ENCODE peak calls at places on chromosomes 6 and 20, in six cellular contexts. T, C, F, Q, Z and G are unnamed samples.

GRCh38 chr6:105501945-105502344 is 99.1 kb upstream of the PREP start:
- DNase-seq in T (no peak), C (no peak), F (no peak), Q (peak), Z (no peak), G (no peak)

GRCh38 chr6:170298688-170299087 is 7.8 kb upstream of the DLL1 start:
- DNase-seq in T (no peak), C (no peak), F (no peak), Q (no peak), Z (no peak), G (no peak)

GRCh38 chr6:30615958-30616810 is 859 bp downstream of the PPP1R10 start:
- DNase-seq in T (peak), C (peak), F (no peak), Q (peak), Z (peak), G (peak)

GRCh38 chr20:57374931-57375651 is 16.1 kb upstream of the RBM38 start:
- DNase-seq in T (no peak), C (peak), F (no peak), Q (no peak), Z (no peak), G (no peak)

GRCh38 chr6:16136086-16136485 is 7.2 kb downstream of the MYLIP start:
- DNase-seq in T (no peak), C (no peak), F (no peak), Q (no peak), Z (no peak), G (no peak)

GRCh38 chr6:135269399-135270005 is 88.4 kb downstream of the MYB start:
- DNase-seq in T (no peak), C (no peak), F (no peak), Q (no peak), Z (peak), G (no peak)

GRCh38 chr6:36727491-36728021 is 29.9 kb downstream of the RAB44 start:
- DNase-seq in T (no peak), C (no peak), F (no peak), Q (no peak), Z (no peak), G (peak)

GRCh38 chr6:100622907-100623692 is 158.4 kb upstream of the SIM1 start:
- DNase-seq in T (no peak), C (no peak), F (no peak), Q (no peak), Z (no peak), G (no peak)

GRCh38 chr6:13635948-13636658 is 21.0 kb downstream of the NOL7 start:
- DNase-seq in T (no peak), C (no peak), F (no peak), Q (no peak), Z (no peak), G (no peak)

GRCh38 chr20:36097331-36097730 is 57.2 kb upstream of the EPB41L1 start:
- DNase-seq in T (no peak), C (no peak), F (no peak), Q (no peak), Z (no peak), G (no peak)

GRCh38 chr20:43448748-43449535 is 8.8 kb upstream of the SRSF6 start:
- DNase-seq in T (peak), C (peak), F (no peak), Q (peak), Z (peak), G (peak)

GRCh38 chr6:30684386-30685156 is 1.9 kb downstream of the PPP1R18 start:
- DNase-seq in T (no peak), C (no peak), F (no peak), Q (no peak), Z (no peak), G (peak)

GRCh38 chr6:151327079-151327478 is 64.3 kb downstream of the ZBTB2 start:
- DNase-seq in T (no peak), C (no peak), F (no peak), Q (no peak), Z (no peak), G (no peak)

GRCh38 chr20:36540551-36541211 is 638 bp upstream of the MYL9 start:
- DNase-seq in T (no peak), C (no peak), F (no peak), Q (no peak), Z (no peak), G (no peak)

GRCh38 chr20:46995561-46996142 is 101.0 kb downstream of the EYA2 start:
- DNase-seq in T (peak), C (no peak), F (no peak), Q (no peak), Z (no peak), G (no peak)

GRCh38 chr6:138815221-138815620 is 19.3 kb downstream of the ECT2L start:
- DNase-seq in T (no peak), C (no peak), F (no peak), Q (no peak), Z (no peak), G (no peak)

GRCh38 chr20:19070036-19070435 is 142.4 kb upstream of the SLC24A3 start:
- DNase-seq in T (no peak), C (peak), F (no peak), Q (no peak), Z (no peak), G (no peak)

GRCh38 chr20:38607351-38607750 is 5.7 kb downstream of the ARHGAP40 start:
- DNase-seq in T (peak), C (no peak), F (no peak), Q (no peak), Z (no peak), G (no peak)

GRCh38 chr6:11769244-11769643 is 9.4 kb downstream of the ADTRP start:
- DNase-seq in T (no peak), C (no peak), F (no peak), Q (peak), Z (no peak), G (peak)

GRCh38 chr6:137652961-137653697 is 158.9 kb upstream of the OLIG3 start:
- DNase-seq in T (peak), C (no peak), F (no peak), Q (no peak), Z (no peak), G (peak)

GRCh38 chr6:12336121-12336971 is 46.2 kb downstream of the EDN1 start:
- DNase-seq in T (peak), C (no peak), F (no peak), Q (no peak), Z (no peak), G (no peak)

GRCh38 chr20:17716331-17716730 is 16.6 kb downstream of the BANF2 start:
- DNase-seq in T (no peak), C (no peak), F (no peak), Q (no peak), Z (no peak), G (no peak)